ENCODE peak calls at places on chromosomes 3 and 15, in four cellular contexts. O is NCI-H460, H is foreskin fibroblast, Q is adipocyte. T is an unnamed sample.

GRCh38 chr3:101898752-101899169 is 49.4 kb downstream of the NFKBIZ start:
- DNase-seq in O (no peak), H (no peak), Q (no peak), T (no peak)

GRCh38 chr15:41937568-41937923 is 34.8 kb downstream of the EHD4 start:
- DNase-seq in O (no peak), H (no peak), Q (no peak), T (no peak)

GRCh38 chr3:198081421-198081844 is 121.4 kb downstream of the LMLN start:
- DNase-seq in O (no peak), H (no peak), Q (no peak), T (no peak)

GRCh38 chr3:193982258-193982659 is 153.7 kb upstream of the HES1 start:
- DNase-seq in O (no peak), H (peak), Q (no peak), T (peak)

GRCh38 chr3:183489455-183490210 is 61.2 kb upstream of the MCF2L2 start:
- DNase-seq in O (no peak), H (peak), Q (peak), T (peak)

GRCh38 chr3:175129126-175129525 is 270.0 kb downstream of the NAALADL2 start:
- DNase-seq in O (no peak), H (no peak), Q (no peak), T (peak)

GRCh38 chr3:42116466-42116865 is 25.3 kb downstream of the TRAK1 start:
- DNase-seq in O (no peak), H (no peak), Q (no peak), T (no peak)

GRCh38 chr3:157477441-157477840 is 25.8 kb downstream of the VEPH1 start:
- DNase-seq in O (no peak), H (peak), Q (no peak), T (no peak)

GRCh38 chr3:15281817-15282216 is 50.6 kb downstream of the SH3BP5 start:
- DNase-seq in O (no peak), H (no peak), Q (no peak), T (no peak)

GRCh38 chr15:52527898-52528464 is 699 bp downstream of the MYO5A start:
- DNase-seq in O (no peak), H (peak), Q (peak), T (peak)

GRCh38 chr15:26970712-26971210 is at the start of gene GABRG3:
- DNase-seq in O (no peak), H (no peak), Q (no peak), T (no peak)

GRCh38 chr3:170809021-170809974 is 60.7 kb downstream of the RPL22L1 start:
- DNase-seq in O (peak), H (peak), Q (peak), T (peak)

GRCh38 chr15:57866149-57866736 is 159.7 kb downstream of the POLR2M start:
- DNase-seq in O (peak), H (peak), Q (peak), T (peak)

GRCh38 chr15:60787737-60788513 is 309.0 kb upstream of the ICE2 start:
- DNase-seq in O (no peak), H (peak), Q (peak), T (no peak)